ENCODE peak calls at places on chromosome 22, in eight cellular contexts. O is activated T-cell treated with anti-CD3 and anti-CD28 coated beads for 1 hour; B is stimulated activated effector memory CD8-positive, alpha-beta T cell treated with anti-CD3 and anti-CD28 coated beads, Interleukin-12 subunit alpha, Interleukin-12 subunit beta, amount 100 ng/mL, for 72 hours; U is uterus; F is Right ventricle myocardium inferior; Z is NCI-H1105; T is MM.1S; R is H9. S is an unnamed sample.

GRCh38 chr22:36797988-36798670 is 18.7 kb downstream of the PVALB start:
- DNase-seq in F (peak), R (no peak), B (no peak), U (no peak), Z (no peak), T (no peak), O (no peak), S (no peak)

GRCh38 chr22:19231986-19232385 is 53.5 kb upstream of the SLC25A1 start:
- DNase-seq in O (no peak), T (no peak), B (no peak), Z (no peak), F (no peak), U (no peak), R (no peak), S (no peak)

GRCh38 chr22:46003271-46004091 is 26.5 kb upstream of the WNT7B start:
- DNase-seq in R (no peak), T (no peak), U (no peak), Z (no peak), B (no peak), F (no peak), O (no peak), S (peak)

GRCh38 chr22:49103314-49104052 is 724.2 kb downstream of the BRD1 start:
- DNase-seq in T (no peak), O (no peak), R (no peak), B (no peak), U (no peak), F (no peak), Z (peak), S (no peak)

GRCh38 chr22:46573781-46574437 is 36.5 kb upstream of the CELSR1 start:
- DNase-seq in Z (no peak), R (no peak), U (no peak), F (no peak), T (no peak), O (no peak), B (no peak), S (no peak)

GRCh38 chr22:50544746-50545253 is 899 bp upstream of the KLHDC7B start:
- DNase-seq in Z (no peak), B (no peak), R (no peak), F (no peak), U (no peak), O (no peak), T (no peak), S (no peak)

GRCh38 chr22:37214431-37215025 is 2.3 kb upstream of the SSTR3 start:
- DNase-seq in R (no peak), O (no peak), B (no peak), T (no peak), F (no peak), Z (no peak), U (no peak), S (no peak)

GRCh38 chr22:43848366-43849171 is 13.7 kb downstream of the SULT4A1 start:
- DNase-seq in O (no peak), U (no peak), Z (peak), R (peak), F (no peak), B (no peak), T (no peak), S (no peak)

GRCh38 chr22:47624277-47625012 is 862.0 kb downstream of the TBC1D22A start:
- DNase-seq in Z (no peak), B (no peak), R (peak), F (no peak), O (no peak), U (no peak), T (no peak), S (no peak)

GRCh38 chr22:38572065-38572464 is 2.1 kb upstream of the DMC1 start:
- DNase-seq in R (no peak), Z (no peak), B (no peak), O (peak), U (peak), F (no peak), T (peak), S (peak)

GRCh38 chr22:28442951-28443876 is 236.4 kb downstream of the TTC28 start:
- DNase-seq in U (peak), F (peak), T (no peak), Z (no peak), R (peak), O (peak), B (no peak), S (peak)

GRCh38 chr22:36562261-36562835 is 33.4 kb upstream of the EIF3D start:
- DNase-seq in B (no peak), U (no peak), R (no peak), F (no peak), T (no peak), Z (no peak), O (no peak), S (peak)

GRCh38 chr22:48052621-48052890 is 1290.1 kb downstream of the TBC1D22A start:
- DNase-seq in U (no peak), Z (no peak), R (peak), O (no peak), F (no peak), T (no peak), B (no peak), S (no peak)

GRCh38 chr22:27992294-27993165 is 73.5 kb upstream of the PITPNB start:
- DNase-seq in T (no peak), F (no peak), O (no peak), B (no peak), U (peak), Z (no peak), R (peak), S (no peak)